ENCODE peak calls at places on chromosome 7, in five cellular contexts. One of them, this sample, is unnamed.

GRCh38 chr7:43647314-43647691 is 64.4 kb downstream of the STK17A start:
- DNase-seq in hepatocyte: no peak
- DNase-seq in tibial artery: no peak
- DNase-seq in mesenchymal stem cell: peak; percentile 79
- DNase-seq in breast epithelium: no peak
- DNase-seq in this sample: no peak

GRCh38 chr7:94054130-94054529 is 50.0 kb upstream of the BET1 start:
- DNase-seq in tibial artery: no peak
- DNase-seq in mesenchymal stem cell: peak; percentile 37
- DNase-seq in breast epithelium: no peak
- DNase-seq in hepatocyte: no peak
- DNase-seq in this sample: no peak

GRCh38 chr7:44348300-44348699 is 22.9 kb upstream of the CAMK2B start:
- DNase-seq in tibial artery: no peak
- DNase-seq in mesenchymal stem cell: peak; percentile 55
- DNase-seq in hepatocyte: no peak
- DNase-seq in breast epithelium: no peak
- DNase-seq in this sample: no peak

GRCh38 chr7:22586101-22586805 is 86.3 kb upstream of the STEAP1B start:
- DNase-seq in tibial artery: no peak
- DNase-seq in mesenchymal stem cell: peak; percentile 96
- DNase-seq in breast epithelium: no peak
- DNase-seq in hepatocyte: no peak
- DNase-seq in this sample: no peak

GRCh38 chr7:39265912-39266591 is 288.3 kb downstream of the POU6F2 start:
- DNase-seq in hepatocyte: no peak
- DNase-seq in breast epithelium: no peak
- DNase-seq in tibial artery: no peak
- DNase-seq in mesenchymal stem cell: no peak
- DNase-seq in this sample: no peak

GRCh38 chr7:158351051-158351450 is 236.6 kb downstream of the PTPRN2 start:
- DNase-seq in tibial artery: no peak
- DNase-seq in breast epithelium: no peak
- DNase-seq in mesenchymal stem cell: no peak
- DNase-seq in hepatocyte: no peak
- DNase-seq in this sample: no peak

GRCh38 chr7:129989466-129989865 is 36.7 kb upstream of the UBE2H start:
- DNase-seq in tibial artery: no peak
- DNase-seq in mesenchymal stem cell: no peak
- DNase-seq in hepatocyte: no peak
- DNase-seq in breast epithelium: no peak
- DNase-seq in this sample: no peak

GRCh38 chr7:115499966-115500365 is 530.6 kb downstream of the TFEC start:
- DNase-seq in tibial artery: no peak
- DNase-seq in breast epithelium: no peak
- DNase-seq in mesenchymal stem cell: no peak
- DNase-seq in hepatocyte: no peak
- DNase-seq in this sample: no peak

GRCh38 chr7:78792006-78792405 is 661.5 kb downstream of the MAGI2 start:
- DNase-seq in breast epithelium: no peak
- DNase-seq in tibial artery: no peak
- DNase-seq in hepatocyte: no peak
- DNase-seq in mesenchymal stem cell: peak; percentile 29
- DNase-seq in this sample: no peak

GRCh38 chr7:156792611-156793010 is 100.4 kb downstream of the LMBR1 start:
- DNase-seq in tibial artery: no peak
- DNase-seq in mesenchymal stem cell: no peak
- DNase-seq in hepatocyte: no peak
- DNase-seq in breast epithelium: no peak
- DNase-seq in this sample: no peak

GRCh38 chr7:12321248-12321647 is 82.4 kb downstream of the VWDE start:
- DNase-seq in mesenchymal stem cell: no peak
- DNase-seq in hepatocyte: no peak
- DNase-seq in tibial artery: no peak
- DNase-seq in breast epithelium: no peak
- DNase-seq in this sample: no peak

GRCh38 chr7:7526006-7526405 is 9.7 kb downstream of the COL28A1 start:
- DNase-seq in hepatocyte: no peak
- DNase-seq in tibial artery: no peak
- DNase-seq in mesenchymal stem cell: no peak
- DNase-seq in breast epithelium: no peak
- DNase-seq in this sample: no peak

GRCh38 chr7:127270093-127270492 is 17.4 kb upstream of the GRM8 start:
- DNase-seq in hepatocyte: no peak
- DNase-seq in tibial artery: no peak
- DNase-seq in mesenchymal stem cell: no peak
- DNase-seq in breast epithelium: no peak
- DNase-seq in this sample: no peak

GRCh38 chr7:53811555-53812079 is 730.6 kb upstream of the VSTM2A start:
- DNase-seq in hepatocyte: no peak
- DNase-seq in mesenchymal stem cell: no peak
- DNase-seq in breast epithelium: no peak
- DNase-seq in tibial artery: no peak
- DNase-seq in this sample: no peak

GRCh38 chr7:28784166-28784870 is 173.8 kb downstream of the TRIL start:
- DNase-seq in breast epithelium: no peak
- DNase-seq in hepatocyte: peak; percentile 12
- DNase-seq in mesenchymal stem cell: peak; percentile 36
- DNase-seq in tibial artery: no peak
- DNase-seq in this sample: no peak

GRCh38 chr7:69893915-69894314 is 295.6 kb downstream of the AUTS2 start:
- DNase-seq in breast epithelium: no peak
- DNase-seq in hepatocyte: peak; percentile 26
- DNase-seq in tibial artery: no peak
- DNase-seq in mesenchymal stem cell: no peak
- DNase-seq in this sample: no peak

GRCh38 chr7:98034044-98035035 is 44.3 kb upstream of the OCM2 start:
- DNase-seq in hepatocyte: no peak
- DNase-seq in mesenchymal stem cell: no peak
- DNase-seq in breast epithelium: peak; percentile 24
- DNase-seq in tibial artery: no peak
- DNase-seq in this sample: no peak

GRCh38 chr7:98681496-98681895 is 64.4 kb downstream of the NPTX2 start:
- DNase-seq in hepatocyte: no peak
- DNase-seq in breast epithelium: no peak
- DNase-seq in mesenchymal stem cell: no peak
- DNase-seq in tibial artery: no peak
- DNase-seq in this sample: no peak

GRCh38 chr7:150897502-150898474 is 45.5 kb downstream of the AOC1 start:
- DNase-seq in breast epithelium: no peak
- DNase-seq in mesenchymal stem cell: no peak
- DNase-seq in hepatocyte: no peak
- DNase-seq in tibial artery: no peak
- DNase-seq in this sample: no peak

GRCh38 chr7:115249080-115249479 is 327.2 kb downstream of the MDFIC start:
- DNase-seq in hepatocyte: no peak
- DNase-seq in breast epithelium: no peak
- DNase-seq in tibial artery: no peak
- DNase-seq in mesenchymal stem cell: peak; percentile 58
- DNase-seq in this sample: no peak

GRCh38 chr7:77657427-77658331 is 38.6 kb upstream of the RSBN1L start:
- DNase-seq in hepatocyte: peak; percentile 57
- DNase-seq in breast epithelium: no peak
- DNase-seq in tibial artery: no peak
- DNase-seq in mesenchymal stem cell: peak; percentile 59
- DNase-seq in this sample: no peak

GRCh38 chr7:140478361-140479061 is 794 bp downstream of the MKRN1 start:
- DNase-seq in hepatocyte: peak; percentile 67
- DNase-seq in mesenchymal stem cell: peak; percentile 51
- DNase-seq in breast epithelium: peak; percentile 23
- DNase-seq in tibial artery: peak; percentile 31
- DNase-seq in this sample: no peak

GRCh38 chr7:16801111-16801542 is 3.7 kb downstream of the AGR2 start:
- DNase-seq in mesenchymal stem cell: peak; percentile 71
- DNase-seq in breast epithelium: no peak
- DNase-seq in tibial artery: no peak
- DNase-seq in hepatocyte: peak; percentile 76
- DNase-seq in this sample: no peak

GRCh38 chr7:133051066-133051465 is 30.8 kb downstream of the CHCHD3 start:
- DNase-seq in breast epithelium: no peak
- DNase-seq in hepatocyte: peak; percentile 38
- DNase-seq in tibial artery: peak; percentile 23
- DNase-seq in mesenchymal stem cell: peak; percentile 33
- DNase-seq in this sample: no peak

GRCh38 chr7:134315679-134316538 is 821 bp downstream of the SLC35B4 start:
- DNase-seq in hepatocyte: peak; percentile 36
- DNase-seq in mesenchymal stem cell: peak; percentile 42
- DNase-seq in tibial artery: no peak
- DNase-seq in breast epithelium: no peak
- DNase-seq in this sample: no peak

GRCh38 chr7:20219446-20220292 is 2.5 kb upstream of the MACC1 start:
- DNase-seq in tibial artery: peak; percentile 57
- DNase-seq in hepatocyte: peak; percentile 85
- DNase-seq in breast epithelium: peak; percentile 45
- DNase-seq in mesenchymal stem cell: peak; percentile 99
- DNase-seq in this sample: peak; percentile 16

GRCh38 chr7:153320728-153321127 is 561.2 kb downstream of the ACTR3B start:
- DNase-seq in breast epithelium: no peak
- DNase-seq in hepatocyte: no peak
- DNase-seq in mesenchymal stem cell: no peak
- DNase-seq in tibial artery: no peak
- DNase-seq in this sample: no peak

GRCh38 chr7:92648082-92648481 is 57.9 kb upstream of the FAM133B start:
- DNase-seq in hepatocyte: no peak
- DNase-seq in breast epithelium: no peak
- DNase-seq in tibial artery: no peak
- DNase-seq in mesenchymal stem cell: no peak
- DNase-seq in this sample: no peak
- H3K4me1 ChIP-seq in hepatocyte: peaks cover 30% of the 10 kb centered on the region
- H3K4me1 ChIP-seq in breast epithelium: no peaks in the 10 kb centered on the region
- H3K4me1 ChIP-seq in tibial artery: peaks cover 28% of the 10 kb centered on the region
- H3K4me1 ChIP-seq in mesenchymal stem cell: peaks cover 11% of the 10 kb centered on the region
- H3K4me1 ChIP-seq in this sample: peaks cover 8% of the 10 kb centered on the region

DNA sequence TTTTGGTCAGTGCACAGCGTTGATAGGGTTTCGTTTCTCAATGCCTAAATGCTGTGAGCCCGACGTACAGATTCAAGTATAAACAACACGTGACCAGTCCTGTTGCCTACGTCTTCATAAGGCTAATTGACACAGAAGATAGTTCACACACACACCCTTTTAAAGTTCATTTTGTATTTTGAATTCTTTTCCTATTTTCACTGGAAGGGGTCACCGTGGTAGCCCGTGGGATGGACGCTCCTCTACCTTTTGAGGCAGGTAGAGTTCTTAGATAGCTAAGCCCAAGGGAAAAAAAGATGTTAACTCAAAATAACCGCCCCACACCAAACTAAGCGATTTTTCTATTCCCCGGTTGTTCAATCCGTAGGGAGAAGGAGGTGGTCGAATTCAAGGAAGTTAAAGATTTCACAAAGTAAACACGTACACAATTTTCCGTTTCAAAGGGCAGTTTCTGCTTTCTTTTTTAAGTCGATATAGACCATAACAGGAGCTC is 961 bp downstream of the KBTBD2 start:
- DNase-seq in mesenchymal stem cell: peak; percentile 90
- DNase-seq in tibial artery: peak; percentile 35
- DNase-seq in breast epithelium: peak; percentile 32
- DNase-seq in hepatocyte: peak; percentile 70
- DNase-seq in this sample: no peak
- H3K4me1 ChIP-seq in mesenchymal stem cell: peaks cover 9% of the 10 kb centered on the region
- H3K4me1 ChIP-seq in tibial artery: peaks cover 49% of the 10 kb centered on the region
- H3K4me1 ChIP-seq in breast epithelium: peaks cover 14% of the 10 kb centered on the region
- H3K4me1 ChIP-seq in hepatocyte: peaks cover 41% of the 10 kb centered on the region
- H3K4me1 ChIP-seq in this sample: peaks cover 30% of the 10 kb centered on the region

DNA sequence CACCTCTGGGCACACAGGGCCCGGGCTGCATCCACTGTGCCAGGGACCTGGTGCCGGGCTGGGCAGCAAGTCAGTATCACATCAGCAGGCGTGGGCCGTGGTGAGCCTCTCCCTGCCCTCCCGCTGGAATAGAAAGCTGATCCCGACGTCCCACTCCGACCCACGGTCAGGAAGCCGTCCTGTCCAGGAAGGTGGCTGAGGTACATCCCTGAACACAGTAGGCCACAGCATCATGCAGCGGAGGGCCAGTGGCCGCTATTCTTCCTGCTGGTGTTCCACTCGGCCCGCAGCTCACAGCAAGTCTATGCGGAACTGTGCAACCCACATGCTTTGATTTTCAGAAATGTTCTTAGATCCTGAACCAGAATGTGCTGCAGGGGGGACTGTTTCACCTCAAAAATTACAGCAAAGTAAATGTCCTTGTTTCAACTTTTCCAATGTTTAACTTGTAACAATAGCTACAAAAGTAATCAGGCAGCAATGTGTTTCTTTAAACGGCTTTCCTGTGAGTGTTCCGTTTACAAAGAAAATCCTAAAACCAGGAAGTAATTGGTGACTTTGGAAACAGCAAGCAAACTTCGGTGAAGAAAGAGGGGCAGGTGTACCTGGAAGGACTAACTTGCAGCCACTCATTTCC is 676 bp upstream of the GPR146 start:
- DNase-seq in mesenchymal stem cell: no peak
- DNase-seq in hepatocyte: no peak
- DNase-seq in tibial artery: no peak
- DNase-seq in breast epithelium: no peak
- DNase-seq in this sample: no peak
- H3K4me1 ChIP-seq in mesenchymal stem cell: peaks cover 44% of the 10 kb centered on the region
- H3K4me1 ChIP-seq in hepatocyte: peaks cover 49% of the 10 kb centered on the region
- H3K4me1 ChIP-seq in tibial artery: peaks cover 30% of the 10 kb centered on the region
- H3K4me1 ChIP-seq in breast epithelium: peaks cover 10% of the 10 kb centered on the region
- H3K4me1 ChIP-seq in this sample: peaks cover 19% of the 10 kb centered on the region

GRCh38 chr7:106050002-106050742 is 61.9 kb downstream of the SYPL1 start:
- DNase-seq in mesenchymal stem cell: peak; percentile 83
- DNase-seq in breast epithelium: no peak
- DNase-seq in tibial artery: no peak
- DNase-seq in hepatocyte: peak; percentile 55
- DNase-seq in this sample: no peak

GRCh38 chr7:106049139-106049725 is 62.9 kb downstream of the SYPL1 start:
- DNase-seq in hepatocyte: no peak
- DNase-seq in tibial artery: no peak
- DNase-seq in mesenchymal stem cell: no peak
- DNase-seq in breast epithelium: no peak
- DNase-seq in this sample: no peak

GRCh38 chr7:106047146-106047545 is 65.0 kb downstream of the SYPL1 start:
- DNase-seq in breast epithelium: no peak
- DNase-seq in mesenchymal stem cell: no peak
- DNase-seq in hepatocyte: no peak
- DNase-seq in tibial artery: no peak
- DNase-seq in this sample: no peak

GRCh38 chr7:106048621-106049020 is 63.5 kb downstream of the SYPL1 start:
- DNase-seq in tibial artery: no peak
- DNase-seq in mesenchymal stem cell: no peak
- DNase-seq in breast epithelium: no peak
- DNase-seq in hepatocyte: no peak
- DNase-seq in this sample: no peak

DNA sequence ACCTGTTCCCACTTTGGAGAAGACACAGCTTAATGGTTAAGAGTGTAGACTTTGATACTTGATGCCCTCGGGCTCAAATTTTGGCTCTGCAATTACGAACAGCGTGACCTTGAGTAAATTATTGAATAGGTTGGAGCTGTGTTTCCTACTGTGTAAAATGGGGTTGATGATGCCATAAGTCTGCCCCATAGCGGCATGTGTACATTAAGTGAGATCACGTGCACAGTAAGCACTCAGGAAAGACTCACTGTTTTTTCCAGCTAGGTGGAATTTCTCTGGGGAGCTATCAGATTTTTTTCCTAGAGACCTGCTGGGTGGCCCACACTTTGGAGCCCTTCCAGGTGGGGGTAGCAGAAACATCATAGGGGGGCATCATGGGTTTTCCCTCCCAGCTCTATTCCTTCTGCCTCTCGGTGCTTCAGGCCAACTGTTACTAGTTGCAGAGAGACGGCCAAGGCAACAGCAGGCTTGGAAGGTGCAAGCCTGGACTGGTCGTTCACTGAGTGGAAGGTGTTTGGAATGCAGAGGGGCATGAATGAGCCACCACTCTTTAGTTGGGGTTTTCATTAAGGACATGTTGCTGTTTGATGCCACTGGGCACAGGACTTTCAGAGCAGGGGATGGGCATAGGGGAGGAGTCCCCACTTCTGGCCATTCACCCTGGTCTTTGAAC is 64.2 kb downstream of the SYPL1 start:
- DNase-seq in tibial artery: no peak
- DNase-seq in mesenchymal stem cell: no peak
- DNase-seq in hepatocyte: no peak
- DNase-seq in breast epithelium: no peak
- DNase-seq in this sample: no peak
- H3K4me1 ChIP-seq in tibial artery: peaks cover 12% of the 10 kb centered on the region
- H3K4me1 ChIP-seq in mesenchymal stem cell: peaks cover 7% of the 10 kb centered on the region
- H3K4me1 ChIP-seq in hepatocyte: no peaks in the 10 kb centered on the region
- H3K4me1 ChIP-seq in breast epithelium: peaks cover 8% of the 10 kb centered on the region
- H3K4me1 ChIP-seq in this sample: no peaks in the 10 kb centered on the region